ENCODE peak calls at places on chromosomes 1 and 21, in six cellular contexts. Z is AG04450; L is GM18507; O is AML-193; N is activated CD4-positive, alpha-beta T cell treated with anti-CD3 and anti-CD28 coated beads, Interleukin-2, amount 50 U/mL, for 48 hours; W is A549. G is an unnamed sample.

GRCh38 chr1:9107156-9107555 is 21.7 kb downstream of the GPR157 start:
- DNase-seq in Z (no peak), L (no peak), O (no peak), N (no peak), W (no peak), G (no peak)

GRCh38 chr1:46735708-46736324 is 16.9 kb upstream of the EFCAB14 start:
- DNase-seq in Z (peak; percentile 27), L (no peak), O (peak; percentile 65), N (no peak), W (no peak), G (no peak)

GRCh38 chr1:32199717-32200072 is 700 bp upstream of the CCDC28B start:
- DNase-seq in Z (no peak), L (no peak), O (no peak), N (no peak), W (no peak), G (no peak)

GRCh38 chr1:245953876-245954660 is 553.0 kb downstream of the SMYD3 start:
- DNase-seq in Z (no peak), L (no peak), O (no peak), N (no peak), W (no peak), G (no peak)

GRCh38 chr1:160007577-160008200 is 24.1 kb downstream of the PIGM start:
- DNase-seq in Z (no peak), L (no peak), O (peak; percentile 22), N (no peak), W (peak; percentile 29), G (no peak)

GRCh38 chr1:40818264-40818961 is 34.8 kb downstream of the KCNQ4 start:
- DNase-seq in Z (no peak), L (peak; percentile 73), O (no peak), N (peak; percentile 91), W (no peak), G (peak; percentile 93)

GRCh38 chr1:154819628-154820590 is 50.2 kb downstream of the KCNN3 start:
- DNase-seq in Z (no peak), L (no peak), O (no peak), N (peak; percentile 19), W (peak; percentile 68), G (peak; percentile 37)

GRCh38 chr1:226602186-226603029 is 53.8 kb downstream of the STUM start:
- DNase-seq in Z (peak; percentile 59), L (no peak), O (no peak), N (no peak), W (no peak), G (no peak)

GRCh38 chr1:169127305-169127704 is 20.8 kb downstream of the ATP1B1 start:
- DNase-seq in Z (no peak), L (no peak), O (no peak), N (no peak), W (no peak), G (no peak)

GRCh38 chr1:192952646-192953045 is 106.5 kb downstream of the UCHL5 start:
- DNase-seq in Z (no peak), L (no peak), O (no peak), N (no peak), W (no peak), G (no peak)

GRCh38 chr21:35658242-35658641 is 402.1 kb downstream of the SETD4 start:
- DNase-seq in Z (peak; percentile 69), L (no peak), O (no peak), N (no peak), W (no peak), G (no peak)

GRCh38 chr1:43980255-43981134 is 1.5 kb downstream of the B4GALT2 start:
- DNase-seq in Z (no peak), L (no peak), O (no peak), N (no peak), W (no peak), G (no peak)

GRCh38 chr1:100847481-100847880 is 47.2 kb downstream of the EXTL2 start:
- DNase-seq in Z (no peak), L (no peak), O (no peak), N (no peak), W (no peak), G (no peak)

GRCh38 chr1:74995848-74996247 is 138.3 kb upstream of the LHX8 start:
- DNase-seq in Z (no peak), L (no peak), O (no peak), N (no peak), W (no peak), G (no peak)

GRCh38 chr1:247936415-247936814 is 11.7 kb downstream of the OR2AJ1 start:
- DNase-seq in Z (no peak), L (no peak), O (no peak), N (no peak), W (no peak), G (no peak)

G was measured in Peyer's patch.